ENCODE peak calls at places on chromosomes 2 and 18, in five cellular contexts. One of them, this sample, is unnamed.
A peak's percentile ranks its signal among the peaks of the same experiment; 100 is the strongest.

GRCh38 chr2:223532161-223532560 is 70.0 kb downstream of the SCG2 start:
- DNase-seq in heart left ventricle: no peak
- DNase-seq in AG04450: no peak
- DNase-seq in aorta: no peak
- DNase-seq in AG09309: no peak
- DNase-seq in this sample: no peak

GRCh38 chr2:234792566-234792965 is 159.3 kb upstream of the SH3BP4 start:
- DNase-seq in heart left ventricle: no peak
- DNase-seq in AG04450: no peak
- DNase-seq in aorta: no peak
- DNase-seq in AG09309: peak; percentile 72
- DNase-seq in this sample: peak; percentile 47

GRCh38 chr18:36850527-36851201 is 21.7 kb downstream of the KIAA1328 start:
- DNase-seq in heart left ventricle: no peak
- DNase-seq in AG04450: peak; percentile 63
- DNase-seq in aorta: no peak
- DNase-seq in AG09309: peak; percentile 73
- DNase-seq in this sample: peak; percentile 82

GRCh38 chr2:74440378-74441110 is 1.2 kb downstream of the RTKN start:
- DNase-seq in heart left ventricle: peak; percentile 94
- DNase-seq in AG04450: no peak
- DNase-seq in aorta: peak; percentile 92
- DNase-seq in AG09309: peak; percentile 25
- DNase-seq in this sample: peak; percentile 41

GRCh38 chr2:73237168-73237567 is 3.1 kb downstream of the CCT7 start:
- DNase-seq in heart left ventricle: no peak
- DNase-seq in AG04450: no peak
- DNase-seq in aorta: no peak
- DNase-seq in AG09309: no peak
- DNase-seq in this sample: no peak

GRCh38 chr2:240460243-240460630 is 24.8 kb downstream of the GPC1 start:
- DNase-seq in heart left ventricle: peak; percentile 23
- DNase-seq in AG04450: no peak
- DNase-seq in aorta: peak; percentile 28
- DNase-seq in AG09309: no peak
- DNase-seq in this sample: no peak

GRCh38 chr2:152411154-152411553 is 76.2 kb downstream of the FMNL2 start:
- DNase-seq in heart left ventricle: no peak
- DNase-seq in AG04450: no peak
- DNase-seq in aorta: no peak
- DNase-seq in AG09309: no peak
- DNase-seq in this sample: no peak

GRCh38 chr2:217837530-217837929 is 165.3 kb downstream of the TNS1 start:
- DNase-seq in heart left ventricle: no peak
- DNase-seq in AG04450: no peak
- DNase-seq in aorta: no peak
- DNase-seq in AG09309: no peak
- DNase-seq in this sample: no peak

GRCh38 chr2:709138-709779 is 32.1 kb upstream of the TMEM18 start:
- DNase-seq in heart left ventricle: no peak
- DNase-seq in AG04450: no peak
- DNase-seq in aorta: no peak
- DNase-seq in AG09309: no peak
- DNase-seq in this sample: no peak

GRCh38 chr18:64110692-64111480 is 38.0 kb downstream of the LINC00305 start:
- DNase-seq in heart left ventricle: no peak
- DNase-seq in AG04450: no peak
- DNase-seq in aorta: no peak
- DNase-seq in AG09309: no peak
- DNase-seq in this sample: peak; percentile 43

GRCh38 chr2:29747786-29748470 is 173.5 kb downstream of the ALK start:
- DNase-seq in heart left ventricle: no peak
- DNase-seq in AG04450: peak; percentile 59
- DNase-seq in aorta: no peak
- DNase-seq in AG09309: peak; percentile 58
- DNase-seq in this sample: peak; percentile 96

GRCh38 chr18:32093106-32093511 is 1.4 kb downstream of the RNF138 start:
- DNase-seq in heart left ventricle: peak; percentile 54
- DNase-seq in AG04450: peak; percentile 11
- DNase-seq in aorta: peak; percentile 68
- DNase-seq in AG09309: peak; percentile 3
- DNase-seq in this sample: peak; percentile 18

GRCh38 chr2:64958556-64958955 is 30.6 kb upstream of the SLC1A4 start:
- DNase-seq in heart left ventricle: no peak
- DNase-seq in AG04450: no peak
- DNase-seq in aorta: no peak
- DNase-seq in AG09309: no peak
- DNase-seq in this sample: no peak

DNA sequence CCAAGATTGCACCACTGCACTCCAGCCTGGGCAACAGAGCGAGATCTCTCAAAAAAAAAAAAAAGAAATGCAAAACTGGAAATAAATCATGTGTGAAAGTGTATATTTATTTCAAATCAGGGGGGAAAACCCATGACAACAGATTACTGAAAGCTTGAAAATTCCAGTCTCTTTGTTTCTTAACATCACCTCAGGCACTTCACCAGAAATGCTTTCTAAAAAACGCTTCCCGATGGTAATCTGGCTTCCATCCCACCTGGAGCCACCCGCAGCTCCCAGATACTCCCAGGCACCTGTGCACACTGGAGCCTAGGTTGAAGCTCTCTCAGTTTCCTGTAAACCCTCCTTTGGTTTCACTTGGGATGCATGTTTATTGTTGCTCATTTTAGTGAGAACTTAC is 7.2 kb upstream of the ITGB6 start:
- DNase-seq in heart left ventricle: no peak
- DNase-seq in AG04450: no peak
- DNase-seq in aorta: no peak
- DNase-seq in AG09309: no peak
- DNase-seq in this sample: no peak
- H3K4me3 ChIP-seq in heart left ventricle: no peak overlapping the region
- H3K4me3 ChIP-seq in AG04450: no peak overlapping the region
- H3K4me3 ChIP-seq in aorta: no peak overlapping the region
- H3K4me3 ChIP-seq in AG09309: no peak overlapping the region
- H3K4me3 ChIP-seq in this sample: no peak overlapping the region

GRCh38 chr2:213285404-213285803 is 1.1 kb downstream of the SPAG16 start:
- DNase-seq in heart left ventricle: no peak
- DNase-seq in AG04450: no peak
- DNase-seq in aorta: no peak
- DNase-seq in AG09309: no peak
- DNase-seq in this sample: no peak

GRCh38 chr2:213281156-213281555 is 3.1 kb upstream of the SPAG16 start:
- DNase-seq in heart left ventricle: no peak
- DNase-seq in AG04450: no peak
- DNase-seq in aorta: no peak
- DNase-seq in AG09309: peak; percentile 20
- DNase-seq in this sample: no peak

GRCh38 chr2:213284105-213285090 is at the start of gene SPAG16:
- DNase-seq in heart left ventricle: peak; percentile 97
- DNase-seq in AG04450: peak; percentile 96
- DNase-seq in aorta: peak; percentile 97
- DNase-seq in AG09309: peak; percentile 92
- DNase-seq in this sample: peak; percentile 95

GRCh38 chr2:213275265-213275664 is 9.0 kb upstream of the SPAG16 start:
- DNase-seq in heart left ventricle: no peak
- DNase-seq in AG04450: no peak
- DNase-seq in aorta: no peak
- DNase-seq in AG09309: no peak
- DNase-seq in this sample: no peak

DNA sequence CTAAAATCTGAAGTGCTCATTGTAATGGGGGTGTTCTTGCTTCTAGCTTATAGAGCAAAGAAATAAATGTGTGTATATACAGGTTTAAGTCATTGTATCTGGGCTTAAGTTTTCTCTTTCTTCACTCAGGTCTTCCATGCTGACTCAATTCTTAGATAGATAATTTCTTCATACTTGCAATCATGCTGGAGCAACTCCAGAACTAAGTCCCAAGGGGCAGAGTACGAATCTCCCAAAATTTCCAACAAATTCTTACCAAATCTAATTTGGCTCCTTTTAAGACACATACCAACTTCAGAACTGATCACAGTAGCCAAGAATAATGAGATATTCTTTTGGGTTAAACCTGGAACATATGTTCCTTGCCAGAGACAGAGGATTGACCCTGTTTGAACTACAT is 4.3 kb upstream of the SPAG16 start:
- DNase-seq in heart left ventricle: no peak
- DNase-seq in AG04450: no peak
- DNase-seq in aorta: no peak
- DNase-seq in AG09309: peak; percentile 38
- DNase-seq in this sample: peak; percentile 48
- H3K4me3 ChIP-seq in heart left ventricle: no peak overlapping the region
- H3K4me3 ChIP-seq in AG04450: no peak overlapping the region
- H3K4me3 ChIP-seq in aorta: no peak overlapping the region
- H3K4me3 ChIP-seq in AG09309: no peak overlapping the region
- H3K4me3 ChIP-seq in this sample: no peak overlapping the region

GRCh38 chr18:3590096-3590655 is 140.2 kb downstream of the TGIF1 start:
- DNase-seq in heart left ventricle: no peak
- DNase-seq in AG04450: no peak
- DNase-seq in aorta: no peak
- DNase-seq in AG09309: no peak
- DNase-seq in this sample: no peak

GRCh38 chr18:3593904-3594759 is 144.2 kb downstream of the TGIF1 start:
- DNase-seq in heart left ventricle: peak; percentile 95
- DNase-seq in AG04450: peak; percentile 96
- DNase-seq in aorta: peak; percentile 89
- DNase-seq in AG09309: peak; percentile 94
- DNase-seq in this sample: peak; percentile 94

GRCh38 chr18:3593381-3593903 is 143.5 kb downstream of the TGIF1 start:
- DNase-seq in heart left ventricle: peak; percentile 59
- DNase-seq in AG04450: no peak
- DNase-seq in aorta: peak; percentile 61
- DNase-seq in AG09309: peak; percentile 62
- DNase-seq in this sample: peak; percentile 76

GRCh38 chr18:3594760-3595241 is 144.8 kb downstream of the TGIF1 start:
- DNase-seq in heart left ventricle: peak; percentile 53
- DNase-seq in AG04450: no peak
- DNase-seq in aorta: peak; percentile 51
- DNase-seq in AG09309: no peak
- DNase-seq in this sample: no peak

GRCh38 chr18:3592864-3593263 is 142.9 kb downstream of the TGIF1 start:
- DNase-seq in heart left ventricle: no peak
- DNase-seq in AG04450: no peak
- DNase-seq in aorta: no peak
- DNase-seq in AG09309: no peak
- DNase-seq in this sample: no peak
- H3K4me3 ChIP-seq in heart left ventricle: no peak overlapping the region
- H3K4me3 ChIP-seq in AG04450: peak overlapping the region; percentile 34
- H3K4me3 ChIP-seq in aorta: no peak overlapping the region
- H3K4me3 ChIP-seq in AG09309: no peak overlapping the region
- H3K4me3 ChIP-seq in this sample: peak overlapping the region; percentile 57

DNA sequence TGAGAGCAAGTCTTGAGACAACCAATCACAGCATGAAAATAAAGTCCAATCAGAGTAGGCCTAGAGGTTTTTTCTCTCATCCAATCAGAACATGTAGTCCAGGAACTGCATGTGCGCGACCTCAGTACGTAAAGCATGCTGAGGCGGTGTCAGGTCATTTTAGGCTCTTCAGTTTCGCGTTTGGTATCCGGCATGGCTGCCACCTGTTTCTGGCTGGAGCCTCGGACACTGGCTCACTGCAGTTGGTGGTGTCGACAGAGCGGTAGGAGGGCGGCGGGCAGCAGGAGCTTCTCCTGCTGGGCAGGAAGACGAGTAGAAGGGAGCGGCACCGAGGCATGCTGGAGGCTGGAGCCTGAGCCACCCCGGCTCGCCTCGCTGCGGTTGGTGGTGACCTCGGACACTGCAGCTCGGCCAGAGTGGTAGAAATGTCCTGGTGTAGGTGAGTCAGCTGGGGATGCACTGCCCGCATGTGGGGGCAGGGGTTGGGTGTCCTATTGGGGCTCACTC is 15.8 kb downstream of the CCDC74A start:
- DNase-seq in heart left ventricle: no peak
- DNase-seq in AG04450: no peak
- DNase-seq in aorta: no peak
- DNase-seq in AG09309: no peak
- DNase-seq in this sample: no peak
- H3K4me3 ChIP-seq in heart left ventricle: no peak overlapping the region
- H3K4me3 ChIP-seq in AG04450: no peak overlapping the region
- H3K4me3 ChIP-seq in aorta: no peak overlapping the region
- H3K4me3 ChIP-seq in AG09309: no peak overlapping the region
- H3K4me3 ChIP-seq in this sample: no peak overlapping the region

GRCh38 chr2:201261911-201262310 is 1.6 kb downstream of the CASP8 start:
- DNase-seq in heart left ventricle: no peak
- DNase-seq in AG04450: no peak
- DNase-seq in aorta: no peak
- DNase-seq in AG09309: no peak
- DNase-seq in this sample: no peak
- H3K4me3 ChIP-seq in heart left ventricle: no peak overlapping the region
- H3K4me3 ChIP-seq in AG04450: no peak overlapping the region
- H3K4me3 ChIP-seq in aorta: no peak overlapping the region
- H3K4me3 ChIP-seq in AG09309: no peak overlapping the region
- H3K4me3 ChIP-seq in this sample: no peak overlapping the region

GRCh38 chr18:55300469-55301195 is 287.4 kb downstream of the TCF4 start:
- DNase-seq in heart left ventricle: no peak
- DNase-seq in AG04450: no peak
- DNase-seq in aorta: no peak
- DNase-seq in AG09309: peak; percentile 73
- DNase-seq in this sample: peak; percentile 56

GRCh38 chr18:55306338-55306737 is 281.7 kb downstream of the TCF4 start:
- DNase-seq in heart left ventricle: no peak
- DNase-seq in AG04450: no peak
- DNase-seq in aorta: no peak
- DNase-seq in AG09309: no peak
- DNase-seq in this sample: no peak

GRCh38 chr18:55301836-55302235 is 286.2 kb downstream of the TCF4 start:
- DNase-seq in heart left ventricle: no peak
- DNase-seq in AG04450: no peak
- DNase-seq in aorta: no peak
- DNase-seq in AG09309: no peak
- DNase-seq in this sample: no peak

GRCh38 chr18:55301196-55301540 is 286.8 kb downstream of the TCF4 start:
- DNase-seq in heart left ventricle: no peak
- DNase-seq in AG04450: no peak
- DNase-seq in aorta: no peak
- DNase-seq in AG09309: no peak
- DNase-seq in this sample: no peak

GRCh38 chr18:55302337-55302833 is 285.6 kb downstream of the TCF4 start:
- DNase-seq in heart left ventricle: no peak
- DNase-seq in AG04450: no peak
- DNase-seq in aorta: no peak
- DNase-seq in AG09309: no peak
- DNase-seq in this sample: no peak
- H3K4me3 ChIP-seq in heart left ventricle: peak overlapping the region; percentile 18
- H3K4me3 ChIP-seq in AG04450: no peak overlapping the region
- H3K4me3 ChIP-seq in aorta: no peak overlapping the region
- H3K4me3 ChIP-seq in AG09309: peak overlapping the region; percentile 28
- H3K4me3 ChIP-seq in this sample: peak overlapping the region; percentile 17

GRCh38 chr18:35582899-35583558 is 1.5 kb downstream of the GALNT1 start:
- DNase-seq in heart left ventricle: no peak
- DNase-seq in AG04450: no peak
- DNase-seq in aorta: no peak
- DNase-seq in AG09309: no peak
- DNase-seq in this sample: no peak
- H3K4me3 ChIP-seq in heart left ventricle: peak overlapping the region; percentile 69
- H3K4me3 ChIP-seq in AG04450: peak overlapping the region; percentile 74
- H3K4me3 ChIP-seq in aorta: no peak overlapping the region
- H3K4me3 ChIP-seq in AG09309: no peak overlapping the region
- H3K4me3 ChIP-seq in this sample: peak overlapping the region; percentile 72

GRCh38 chr2:98485453-98485755 is 40.7 kb downstream of the INPP4A start:
- DNase-seq in heart left ventricle: no peak
- DNase-seq in AG04450: no peak
- DNase-seq in aorta: no peak
- DNase-seq in AG09309: no peak
- DNase-seq in this sample: no peak
- H3K4me3 ChIP-seq in heart left ventricle: no peak overlapping the region
- H3K4me3 ChIP-seq in AG04450: no peak overlapping the region
- H3K4me3 ChIP-seq in aorta: no peak overlapping the region
- H3K4me3 ChIP-seq in AG09309: no peak overlapping the region
- H3K4me3 ChIP-seq in this sample: no peak overlapping the region

GRCh38 chr2:12543452-12544220 is 173.1 kb upstream of the TRIB2 start:
- DNase-seq in heart left ventricle: no peak
- DNase-seq in AG04450: no peak
- DNase-seq in aorta: no peak
- DNase-seq in AG09309: peak; percentile 51
- DNase-seq in this sample: peak; percentile 46
- H3K4me3 ChIP-seq in heart left ventricle: no peak overlapping the region
- H3K4me3 ChIP-seq in AG04450: no peak overlapping the region
- H3K4me3 ChIP-seq in aorta: no peak overlapping the region
- H3K4me3 ChIP-seq in AG09309: no peak overlapping the region
- H3K4me3 ChIP-seq in this sample: no peak overlapping the region

This sample was measured in skeletal muscle cell.